ENCODE peak calls at places on chromosomes 1 and 21, in seven cellular contexts. S is pons; P is CD8-positive, alpha-beta memory T cell; D is tibial artery; C is A549; T is Panc1; F is heart right ventricle. V is an unnamed sample.

GRCh38 chr1:1797731-1798341 is 19.6 kb upstream of the NADK start:
- DNase-seq in C (no peak), F (no peak), T (no peak), P (no peak), D (no peak), S (no peak), V (no peak)

GRCh38 chr21:38790961-38791360 is 14.8 kb upstream of the ETS2 start:
- DNase-seq in F (no peak), P (no peak), C (no peak), S (no peak), T (no peak), D (no peak), V (no peak)

GRCh38 chr1:91400133-91400725 is 4.4 kb downstream of the HFM1 start:
- DNase-seq in F (no peak), P (no peak), S (no peak), T (no peak), D (no peak), C (peak), V (no peak)

GRCh38 chr1:172980971-172981370 is 69.8 kb downstream of the TNFSF18 start:
- DNase-seq in D (no peak), F (no peak), T (no peak), P (no peak), C (no peak), S (no peak), V (no peak)

GRCh38 chr1:151611288-151611790 is 511 bp upstream of the SNX27 start:
- DNase-seq in F (no peak), T (peak), P (no peak), C (peak), D (peak), S (peak), V (no peak)

GRCh38 chr21:35284199-35284598 is 235.1 kb upstream of the RUNX1 start:
- DNase-seq in S (no peak), F (peak), T (no peak), P (no peak), D (peak), C (no peak), V (no peak)

GRCh38 chr1:19793360-19794046 is 6.2 kb downstream of the TMCO4 start:
- DNase-seq in F (no peak), S (no peak), T (no peak), C (no peak), D (no peak), P (no peak), V (no peak)

GRCh38 chr1:184866991-184867788 is 107.1 kb downstream of the NIBAN1 start:
- DNase-seq in T (no peak), C (no peak), D (no peak), F (no peak), S (no peak), P (peak), V (no peak)